ENCODE peak calls at places on chromosomes 6 and 20, in ten cellular contexts. K is upper lobe of left lung, V is stomach, E is Panc1, Y is H1, W is spleen, R is transverse colon, Z is GM23338, U is HCT116, I is suprapubic skin. B is an unnamed sample. For H3K27me3, the result is how much of the 10 kb centered on the place peaks cover.

GRCh38 chr6:112202639-112203341 is 51.6 kb downstream of the LAMA4 start:
- DNase-seq in K (no peak), V (no peak), E (peak), Y (no peak), W (no peak), R (no peak), Z (no peak), U (no peak), I (no peak), B (no peak)

GRCh38 chr20:33475381-33476160 is 14.3 kb upstream of the CBFA2T2 start:
- DNase-seq in K (no peak), V (no peak), E (no peak), Y (no peak), W (no peak), R (peak), Z (peak), U (no peak), I (no peak), B (no peak)

GRCh38 chr6:163878656-163879055 is 464.1 kb downstream of the QKI start:
- DNase-seq in K (no peak), V (no peak), E (no peak), Y (no peak), W (no peak), R (no peak), Z (no peak), U (no peak), I (no peak), B (no peak)

GRCh38 chr6:1363298-1363697 is 26.1 kb upstream of the FOXF2 start:
- DNase-seq in K (no peak), V (no peak), E (no peak), Y (no peak), W (no peak), R (no peak), Z (no peak), U (no peak), I (no peak), B (no peak)

GRCh38 chr6:35376282-35376681 is 33.9 kb downstream of the PPARD start:
- DNase-seq in K (no peak), V (no peak), E (no peak), Y (no peak), W (no peak), R (no peak), Z (no peak), U (no peak), I (no peak), B (no peak)

GRCh38 chr6:140660295-140660694 is 1285.8 kb upstream of the CITED2 start:
- DNase-seq in K (no peak), V (no peak), E (no peak), Y (no peak), W (no peak), R (no peak), Z (no peak), U (no peak), I (no peak), B (no peak)

GRCh38 chr6:3962897-3963296 is 113.7 kb downstream of the FAM50B start:
- DNase-seq in K (no peak), V (no peak), E (no peak), Y (no peak), W (no peak), R (no peak), Z (no peak), U (no peak), I (no peak), B (no peak)

GRCh38 chr6:77910826-77911225 is 258.0 kb downstream of the MEI4 start:
- DNase-seq in K (no peak), V (no peak), E (no peak), Y (no peak), W (no peak), R (no peak), Z (no peak), U (no peak), I (no peak), B (no peak)

GRCh38 chr6:147972436-147972835 is 370.2 kb upstream of the SASH1 start:
- DNase-seq in K (no peak), V (no peak), E (no peak), Y (no peak), W (no peak), R (no peak), Z (no peak), U (no peak), I (no peak), B (no peak)

GRCh38 chr6:38319259-38320255 is 320.2 kb downstream of the BTBD9 start:
- DNase-seq in K (no peak), V (no peak), E (no peak), Y (no peak), W (no peak), R (no peak), Z (peak), U (no peak), I (no peak), B (no peak)

GRCh38 chr6:20069130-20069529 is 143.1 kb downstream of the MBOAT1 start:
- DNase-seq in K (no peak), V (no peak), E (no peak), Y (no peak), W (no peak), R (no peak), Z (no peak), U (no peak), I (no peak), B (no peak)

GRCh38 chr6:75493400-75494064 is at the start of gene FILIP1:
- DNase-seq in K (no peak), V (no peak), E (no peak), Y (no peak), W (no peak), R (peak), Z (peak), U (no peak), I (no peak), B (no peak)

GRCh38 chr6:109783245-109783990 is 92.3 kb downstream of the FIG4 start:
- DNase-seq in K (no peak), V (no peak), E (no peak), Y (no peak), W (no peak), R (no peak), Z (peak), U (no peak), I (no peak), B (no peak)

GRCh38 chr6:32194825-32195651 is 2.6 kb upstream of the GPSM3 start:
- DNase-seq in K (no peak), V (no peak), E (no peak), Y (no peak), W (no peak), R (peak), Z (peak), U (peak), I (no peak), B (peak)

GRCh38 chr20:10982692-10983091 is 308.9 kb upstream of the JAG1 start:
- DNase-seq in K (no peak), V (no peak), E (peak), Y (peak), W (no peak), R (no peak), Z (no peak), U (no peak), I (no peak), B (no peak)

GRCh38 chr20:60102665-60103210 is 144.5 kb downstream of the CDH26 start:
- DNase-seq in K (no peak), V (no peak), E (no peak), Y (no peak), W (no peak), R (no peak), Z (no peak), U (no peak), I (no peak), B (no peak)

GRCh38 chr20:39756828-39757227 is 794.7 kb downstream of the DHX35 start:
- DNase-seq in K (no peak), V (no peak), E (no peak), Y (no peak), W (no peak), R (no peak), Z (no peak), U (no peak), I (no peak), B (no peak)

GRCh38 chr6:63355632-63356031 is 35.8 kb upstream of the LGSN start:
- DNase-seq in K (no peak), V (no peak), E (no peak), Y (no peak), W (no peak), R (no peak), Z (no peak), U (no peak), I (no peak), B (no peak)

GRCh38 chr20:44734938-44735337 is 10.7 kb upstream of the KCNK15 start:
- DNase-seq in K (no peak), V (no peak), E (no peak), Y (no peak), W (no peak), R (no peak), Z (peak), U (no peak), I (no peak), B (no peak)

GRCh38 chr6:89409461-89410035 is 2.5 kb downstream of the RRAGD start:
- DNase-seq in K (no peak), V (no peak), E (no peak), Y (no peak), W (no peak), R (no peak), Z (peak), U (no peak), I (no peak), B (no peak)

GRCh38 chr6:45835725-45836437 is 179.8 kb downstream of the CLIC5 start:
- DNase-seq in K (no peak), V (no peak), E (no peak), Y (no peak), W (no peak), R (no peak), Z (no peak), U (no peak), I (no peak), B (no peak)

GRCh38 chr6:34834789-34835518 is 43.1 kb downstream of the BLTP3A start:
- DNase-seq in K (no peak), V (no peak), E (no peak), Y (no peak), W (no peak), R (no peak), Z (no peak), U (no peak), I (no peak), B (no peak)

GRCh38 chr20:49821850-49822249 is 9.2 kb downstream of the SLC9A8 start:
- DNase-seq in K (no peak), V (no peak), E (no peak), Y (no peak), W (no peak), R (no peak), Z (no peak), U (no peak), I (no peak), B (no peak)

GRCh38 chr6:99790679-99791078 is 184.0 kb downstream of the PRDM13 start:
- DNase-seq in K (no peak), V (no peak), E (no peak), Y (no peak), W (no peak), R (no peak), Z (no peak), U (no peak), I (no peak), B (no peak)

GRCh38 chr20:61719691-61720347 is 345.9 kb downstream of the TAF4 start:
- DNase-seq in K (no peak), V (no peak), E (no peak), Y (no peak), W (peak), R (no peak), Z (peak), U (no peak), I (no peak), B (no peak)

GRCh38 chr6:123810948-123811347 is 7.3 kb downstream of the NKAIN2 start:
- DNase-seq in K (no peak), V (no peak), E (no peak), Y (no peak), W (no peak), R (no peak), Z (no peak), U (no peak), I (no peak), B (no peak)

GRCh38 chr6:125747589-125748533 is 1.6 kb upstream of the HEY2 start:
- DNase-seq in K (peak), V (peak), E (no peak), Y (no peak), W (peak), R (peak), Z (peak), U (no peak), I (peak), B (no peak)

GRCh38 chr6:163415620-163416379 is 1.3 kb downstream of the QKI start:
- DNase-seq in K (peak), V (peak), E (no peak), Y (no peak), W (peak), R (peak), Z (peak), U (no peak), I (peak), B (no peak)

GRCh38 chr20:40265872-40266533 is 423.0 kb downstream of the MAFB start:
- DNase-seq in K (no peak), V (peak), E (no peak), Y (no peak), W (no peak), R (peak), Z (peak), U (no peak), I (no peak), B (no peak)

GRCh38 chr6:113690255-113690956 is 166.7 kb upstream of the MARCKS start:
- DNase-seq in K (no peak), V (no peak), E (peak), Y (no peak), W (no peak), R (no peak), Z (no peak), U (no peak), I (no peak), B (no peak)

GRCh38 chr6:15495375-15495901 is 167.4 kb downstream of the DTNBP1 start:
- DNase-seq in K (no peak), V (no peak), E (no peak), Y (no peak), W (no peak), R (peak), Z (no peak), U (no peak), I (peak), B (no peak)

GRCh38 chr6:140401666-140402255 is 1027.3 kb upstream of the CITED2 start:
- DNase-seq in K (no peak), V (no peak), E (no peak), Y (no peak), W (no peak), R (no peak), Z (no peak), U (no peak), I (no peak), B (no peak)

GRCh38 chr20:24423291-24423690 is 46.1 kb upstream of the SYNDIG1 start:
- DNase-seq in K (no peak), V (no peak), E (no peak), Y (no peak), W (no peak), R (no peak), Z (peak), U (no peak), I (no peak), B (no peak)

GRCh38 chr20:14644698-14645097 is 307.3 kb upstream of the FLRT3 start:
- DNase-seq in K (no peak), V (no peak), E (no peak), Y (no peak), W (no peak), R (no peak), Z (no peak), U (no peak), I (no peak), B (no peak)

GRCh38 chr6:9086331-9086730 is 651.0 kb upstream of the SLC35B3 start:
- DNase-seq in K (no peak), V (no peak), E (no peak), Y (no peak), W (no peak), R (no peak), Z (no peak), U (no peak), I (no peak), B (no peak)
- H3K27me3 ChIP-seq in K (under half), V (under half), E (under half), Y (under half), W (under half), R (under half), Z (under half), U (under half), I (under half), B (under half)

GRCh38 chr20:48153523-48153922 is 368.2 kb upstream of the SULF2 start:
- DNase-seq in K (no peak), V (no peak), E (no peak), Y (no peak), W (no peak), R (no peak), Z (peak), U (no peak), I (no peak), B (no peak)
- TF ChIP-seq POLR2AphosphoS5 in K (no peak), V (no peak), E (no peak), Y (no peak), W (no peak), R (no peak), Z (no peak), U (no peak), I (no peak), B (no peak)

GRCh38 chr6:155261146-155261900 is 2.5 kb upstream of the CLDN20 start:
- DNase-seq in K (no peak), V (no peak), E (no peak), Y (no peak), W (no peak), R (no peak), Z (peak), U (no peak), I (no peak), B (no peak)
- TF ChIP-seq CTCF in K (no peak), V (no peak), E (no peak), Y (peak), W (no peak), R (no peak), Z (peak), U (no peak), I (no peak), B (no peak)

GRCh38 chr20:63045401-63045800 is 38.6 kb upstream of the BHLHE23 start:
- DNase-seq in K (peak), V (no peak), E (no peak), Y (no peak), W (peak), R (no peak), Z (no peak), U (no peak), I (no peak), B (no peak)
- H3K27me3 ChIP-seq in K (under half), V (under half), E (under half), Y (under half), W (under half), R (under half), Z (under half), U (under half), I (half or more), B (half or more)

GRCh38 chr6:138099832-138100231 is 7.4 kb downstream of the PERP start:
- DNase-seq in K (no peak), V (no peak), E (no peak), Y (no peak), W (no peak), R (no peak), Z (no peak), U (no peak), I (no peak), B (no peak)
- TF ChIP-seq POLR2AphosphoS5 in K (no peak), V (no peak), E (no peak), Y (no peak), W (no peak), R (no peak), Z (no peak), U (no peak), I (peak), B (no peak)

GRCh38 chr20:23325107-23325506 is 25.5 kb upstream of the NXT1 start:
- DNase-seq in K (no peak), V (no peak), E (no peak), Y (no peak), W (no peak), R (no peak), Z (no peak), U (no peak), I (no peak), B (no peak)

GRCh38 chr20:23317081-23317480 is 33.5 kb upstream of the NXT1 start:
- DNase-seq in K (no peak), V (no peak), E (no peak), Y (no peak), W (no peak), R (no peak), Z (no peak), U (no peak), I (no peak), B (no peak)

GRCh38 chr20:23318347-23318746 is 32.2 kb upstream of the NXT1 start:
- DNase-seq in K (no peak), V (no peak), E (no peak), Y (no peak), W (no peak), R (no peak), Z (no peak), U (no peak), I (no peak), B (no peak)

GRCh38 chr20:23316626-23317025 is 34.0 kb upstream of the NXT1 start:
- DNase-seq in K (no peak), V (no peak), E (no peak), Y (no peak), W (no peak), R (no peak), Z (no peak), U (no peak), I (no peak), B (no peak)

GRCh38 chr20:23320317-23320716 is 30.3 kb upstream of the NXT1 start:
- DNase-seq in K (no peak), V (no peak), E (no peak), Y (no peak), W (no peak), R (no peak), Z (peak), U (peak), I (no peak), B (no peak)
- TF ChIP-seq CTCF in K (peak), V (no peak), E (peak), Y (no peak), W (peak), R (peak), Z (peak), U (peak), I (peak), B (no peak)

GRCh38 chr6:6008648-6009421 is 2.1 kb upstream of the NRN1 start:
- DNase-seq in K (peak), V (peak), E (no peak), Y (no peak), W (peak), R (peak), Z (peak), U (peak), I (peak), B (no peak)
- H3K27me3 ChIP-seq in K (under half), V (half or more), E (under half), Y (half or more), W (half or more), R (half or more), Z (half or more), U (under half), I (half or more), B (under half)

GRCh38 chr20:31605902-31606677 is 1.0 kb downstream of the ID1 start:
- DNase-seq in K (peak), V (peak), E (no peak), Y (no peak), W (peak), R (peak), Z (peak), U (no peak), I (peak), B (no peak)
- TF ChIP-seq POLR2AphosphoS5 in K (peak), V (peak), E (peak), Y (no peak), W (peak), R (peak), Z (no peak), U (peak), I (no peak), B (no peak)